ENCODE peak calls at places on chromosomes 2 and 18, in five cellular contexts. I is A673, B is IMR-90, O is foreskin fibroblast, U is tibial nerve. Z is an unnamed sample.

GRCh38 chr18:7641813-7642212 is 74.7 kb downstream of the PTPRM start:
- DNase-seq in I (no peak), B (no peak), O (no peak), U (no peak), Z (no peak)

GRCh38 chr2:46010925-46011490 is 286.2 kb upstream of the EPAS1 start:
- DNase-seq in I (peak), B (peak), O (no peak), U (no peak), Z (no peak)

GRCh38 chr2:4745596-4745995 is 946.6 kb upstream of the SOX11 start:
- DNase-seq in I (peak), B (no peak), O (no peak), U (no peak), Z (no peak)

GRCh38 chr2:120772261-120772660 is 36.6 kb downstream of the GLI2 start:
- DNase-seq in I (no peak), B (no peak), O (no peak), U (no peak), Z (no peak)

GRCh38 chr2:218083352-218083676 is 14.3 kb downstream of the RUFY4 start:
- DNase-seq in I (no peak), B (no peak), O (no peak), U (no peak), Z (no peak)

GRCh38 chr18:67300498-67300897 is 216.0 kb downstream of the DSEL start:
- DNase-seq in I (no peak), B (no peak), O (no peak), U (no peak), Z (no peak)

GRCh38 chr18:49655266-49656097 is 93.6 kb downstream of the LIPG start:
- DNase-seq in I (no peak), B (no peak), O (no peak), U (no peak), Z (no peak)

GRCh38 chr2:73225513-73226360 is 7.3 kb downstream of the PRADC1 start:
- DNase-seq in I (no peak), B (no peak), O (no peak), U (no peak), Z (no peak)

GRCh38 chr2:30408961-30409387 is 38.1 kb upstream of the LCLAT1 start:
- DNase-seq in I (no peak), B (peak), O (peak), U (no peak), Z (no peak)

GRCh38 chr2:172829229-172829628 is 93.6 kb downstream of the RAPGEF4 start:
- DNase-seq in I (no peak), B (peak), O (peak), U (no peak), Z (no peak)

GRCh38 chr2:228037915-228038314 is 143.6 kb downstream of the SPHKAP start:
- DNase-seq in I (no peak), B (no peak), O (no peak), U (no peak), Z (no peak)

GRCh38 chr2:29562896-29563295 is 358.5 kb downstream of the ALK start:
- DNase-seq in I (peak), B (peak), O (no peak), U (no peak), Z (no peak)

GRCh38 chr2:65464604-65465003 is 32.2 kb upstream of the SPRED2 start:
- DNase-seq in I (peak), B (no peak), O (peak), U (peak), Z (no peak)

GRCh38 chr2:128736689-128737545 is 418.2 kb upstream of the HS6ST1 start:
- DNase-seq in I (peak), B (peak), O (peak), U (peak), Z (no peak)

GRCh38 chr2:216765810-216766259 is 70.5 kb upstream of the IGFBP5 start:
- DNase-seq in I (no peak), B (no peak), O (no peak), U (no peak), Z (no peak)

GRCh38 chr18:13260927-13261471 is 42.4 kb downstream of the LDLRAD4 start:
- DNase-seq in I (no peak), B (no peak), O (no peak), U (no peak), Z (no peak)

GRCh38 chr2:161796192-161796591 is 172.0 kb downstream of the SLC4A10 start:
- DNase-seq in I (peak), B (no peak), O (no peak), U (peak), Z (no peak)

GRCh38 chr18:76557026-76557575 is 62.1 kb upstream of the ZNF516 start:
- DNase-seq in I (no peak), B (peak), O (no peak), U (no peak), Z (no peak)

GRCh38 chr18:70337139-70337972 is 48.5 kb downstream of the SOCS6 start:
- DNase-seq in I (peak), B (peak), O (peak), U (no peak), Z (no peak)

GRCh38 chr18:55588001-55588875 is at the start of gene TCF4:
- DNase-seq in I (peak), B (peak), O (peak), U (peak), Z (no peak)

GRCh38 chr2:43228341-43228751 is 1.9 kb upstream of the ZFP36L2 start:
- DNase-seq in I (no peak), B (no peak), O (no peak), U (no peak), Z (no peak)

GRCh38 chr2:94759211-94759610 is 112.0 kb upstream of the TEKT4 start:
- DNase-seq in I (peak), B (no peak), O (no peak), U (no peak), Z (no peak)

GRCh38 chr2:73239776-73240175 is 5.7 kb downstream of the CCT7 start:
- DNase-seq in I (no peak), B (peak), O (peak), U (no peak), Z (no peak)

GRCh38 chr2:73262108-73262651 is 22.1 kb downstream of the FBXO41 start:
- DNase-seq in I (no peak), B (no peak), O (no peak), U (no peak), Z (no peak)

GRCh38 chr18:864872-865273 is 39.8 kb upstream of the ADCYAP1 start:
- DNase-seq in I (peak), B (peak), O (peak), U (peak), Z (peak)

GRCh38 chr2:13481201-13481600 is 764.5 kb downstream of the TRIB2 start:
- DNase-seq in I (peak), B (no peak), O (no peak), U (no peak), Z (no peak)

GRCh38 chr18:23270999-23271680 is 135.9 kb downstream of the CABLES1 start:
- DNase-seq in I (peak), B (peak), O (peak), U (no peak), Z (no peak)

GRCh38 chr18:39661856-39662366 is 2096.3 kb upstream of the CELF4 start:
- DNase-seq in I (no peak), B (no peak), O (no peak), U (no peak), Z (no peak)

GRCh38 chr2:203913947-203914346 is 22.6 kb upstream of the ICOS start:
- DNase-seq in I (no peak), B (no peak), O (no peak), U (no peak), Z (no peak)

GRCh38 chr2:203914546-203915169 is 21.9 kb upstream of the ICOS start:
- DNase-seq in I (no peak), B (no peak), O (no peak), U (no peak), Z (no peak)

GRCh38 chr2:203916756-203917155 is 19.8 kb upstream of the ICOS start:
- DNase-seq in I (no peak), B (no peak), O (no peak), U (no peak), Z (no peak)

GRCh38 chr2:203918264-203918663 is 18.3 kb upstream of the ICOS start:
- DNase-seq in I (no peak), B (no peak), O (no peak), U (no peak), Z (no peak)

GRCh38 chr2:203915256-203915655 is 21.3 kb upstream of the ICOS start:
- DNase-seq in I (no peak), B (no peak), O (no peak), U (no peak), Z (no peak)
- H3K4me3 ChIP-seq in I (no peak), B (no peak), O (no peak), U (no peak), Z (no peak)

GRCh38 chr2:241867776-241868420 is 1.6 kb upstream of the RTP5 start:
- DNase-seq in I (no peak), B (no peak), O (no peak), U (no peak), Z (no peak)

GRCh38 chr2:241864897-241865213 is 4.7 kb upstream of the RTP5 start:
- DNase-seq in I (no peak), B (no peak), O (no peak), U (no peak), Z (no peak)

GRCh38 chr2:241865416-241865956 is 4.0 kb upstream of the RTP5 start:
- DNase-seq in I (no peak), B (no peak), O (no peak), U (no peak), Z (no peak)

GRCh38 chr2:241866896-241867631 is 2.5 kb upstream of the RTP5 start:
- DNase-seq in I (no peak), B (no peak), O (no peak), U (no peak), Z (no peak)

DNA sequence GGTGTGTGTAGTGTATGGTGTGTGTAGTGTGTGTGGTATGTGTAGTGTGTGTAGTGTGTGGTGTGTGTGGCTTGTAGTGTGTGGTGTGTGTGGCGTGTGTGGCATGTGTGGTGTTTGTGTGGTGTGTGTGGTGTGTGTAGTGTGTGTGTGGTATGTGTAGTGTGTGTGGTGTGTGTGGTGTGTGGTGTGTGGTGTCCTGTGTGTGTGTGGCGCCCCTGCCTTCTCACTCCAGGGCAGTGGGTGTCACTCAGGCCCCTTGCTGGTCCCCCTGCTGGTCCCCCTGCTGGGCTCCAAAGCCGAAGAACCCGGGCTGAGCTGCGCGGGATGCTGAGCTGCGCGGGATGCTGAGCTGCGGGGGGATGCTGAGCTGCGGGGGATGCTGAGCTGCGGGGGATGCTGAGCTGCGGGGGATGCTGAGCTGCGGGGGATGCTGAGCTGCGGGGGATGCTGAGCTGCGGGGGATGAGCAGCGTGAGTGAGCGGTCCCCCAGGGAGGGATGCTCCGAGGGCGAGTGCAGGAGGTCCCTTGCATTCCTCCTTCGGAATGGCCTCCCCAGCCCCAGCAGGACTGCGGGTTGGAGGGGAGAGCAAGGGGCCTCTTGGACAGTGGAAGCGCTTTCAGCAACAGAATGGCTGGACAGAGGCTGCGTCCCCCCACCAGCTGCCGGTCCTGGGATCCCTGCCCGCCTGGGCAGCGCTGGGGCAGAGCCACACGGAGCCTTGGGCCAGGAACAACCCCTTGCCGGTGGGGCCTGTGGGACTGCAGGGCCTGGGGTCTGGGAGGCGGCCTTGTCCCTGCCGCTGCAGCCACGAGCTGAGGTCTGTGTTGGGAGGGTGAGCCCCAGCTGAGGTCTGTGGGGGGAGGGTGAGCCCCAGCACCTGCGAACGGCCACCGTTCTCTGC is 3.3 kb upstream of the RTP5 start:
- DNase-seq in I (peak), B (peak), O (no peak), U (no peak), Z (no peak)
- TF ChIP-seq CTCF in I (no peak), B (no peak), O (no peak), U (no peak), Z (no peak)

GRCh38 chr2:118774458-118775133 is 72.9 kb downstream of the EN1 start:
- DNase-seq in I (peak), B (peak), O (peak), U (no peak), Z (no peak)
- H3K4me3 ChIP-seq in I (peak), B (peak), O (peak), U (peak), Z (no peak)

GRCh38 chr2:174574657-174575056 is 22.9 kb downstream of the WIPF1 start:
- DNase-seq in I (no peak), B (peak), O (no peak), U (no peak), Z (no peak)

GRCh38 chr2:174580951-174581350 is 16.7 kb downstream of the WIPF1 start:
- DNase-seq in I (no peak), B (no peak), O (no peak), U (peak), Z (no peak)

GRCh38 chr2:174581543-174581942 is 16.1 kb downstream of the WIPF1 start:
- DNase-seq in I (no peak), B (no peak), O (no peak), U (no peak), Z (no peak)

GRCh38 chr2:174575124-174575776 is 22.4 kb downstream of the WIPF1 start:
- DNase-seq in I (no peak), B (no peak), O (no peak), U (no peak), Z (no peak)

GRCh38 chr2:174577967-174578589 is 19.5 kb downstream of the WIPF1 start:
- DNase-seq in I (peak), B (peak), O (peak), U (no peak), Z (no peak)
- TF ChIP-seq CTCF in I (peak), B (peak), O (peak), U (peak), Z (peak)

GRCh38 chr2:42051168-42052125 is 3.6 kb downstream of the PKDCC start:
- DNase-seq in I (no peak), B (no peak), O (no peak), U (no peak), Z (no peak)
- H3K4me3 ChIP-seq in I (peak), B (peak), O (no peak), U (peak), Z (no peak)

DNA sequence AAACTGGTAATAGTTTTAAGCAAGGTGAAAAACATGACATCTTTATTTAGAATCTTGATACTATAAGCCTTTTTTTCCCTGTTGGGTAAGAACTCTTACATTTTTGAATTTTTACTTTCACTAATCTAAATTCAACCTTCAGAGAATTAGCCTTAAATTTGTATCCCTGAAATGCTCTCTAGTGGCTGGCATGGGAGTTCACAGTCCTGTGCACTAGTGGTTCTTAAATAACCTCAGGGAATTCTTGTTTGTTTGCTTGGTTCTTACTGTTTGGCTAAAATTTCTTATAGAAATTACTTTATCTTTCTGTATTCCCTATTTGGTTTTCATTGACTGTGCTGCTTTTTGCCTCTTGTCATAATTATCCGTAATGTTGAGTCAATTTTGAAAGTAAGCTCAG is 391.2 kb upstream of the FIGN start:
- DNase-seq in I (no peak), B (no peak), O (no peak), U (no peak), Z (no peak)
- TF ChIP-seq CTCF in I (no peak), B (no peak), O (peak), U (peak), Z (no peak)

Z was measured in GM12864.